ENCODE peak calls at places on chromosomes 3 and 15, in four cellular contexts. O is adrenal gland, V is A549, D is IMR-90. Y is an unnamed sample.

GRCh38 chr15:88241060-88241459 is 15.5 kb downstream of the NTRK3 start:
- DNase-seq in O (no peak), V (no peak), D (no peak), Y (no peak)

GRCh38 chr3:105610473-105610872 is 243.8 kb downstream of the ALCAM start:
- DNase-seq in O (no peak), V (no peak), D (no peak), Y (no peak)

GRCh38 chr3:31922962-31923361 is 58.1 kb downstream of the OSBPL10 start:
- DNase-seq in O (no peak), V (no peak), D (no peak), Y (no peak)

GRCh38 chr3:123202451-123202850 is 708 bp downstream of the SEC22A start:
- DNase-seq in O (no peak), V (peak), D (peak), Y (no peak)

GRCh38 chr3:129442486-129442885 is 2.5 kb downstream of the IFT122 start:
- DNase-seq in O (no peak), V (no peak), D (no peak), Y (no peak)

GRCh38 chr15:90729266-90729665 is 12.1 kb downstream of the BLM start:
- DNase-seq in O (no peak), V (no peak), D (no peak), Y (no peak)

GRCh38 chr15:70523634-70524033 is 239.7 kb downstream of the UACA start:
- DNase-seq in O (peak), V (no peak), D (no peak), Y (no peak)

GRCh38 chr3:114052216-114052615 is 4.1 kb downstream of the CCDC191 start:
- DNase-seq in O (no peak), V (no peak), D (peak), Y (no peak)

GRCh38 chr15:94206463-94207167 is 24.7 kb upstream of the MCTP2 start:
- DNase-seq in O (no peak), V (no peak), D (peak), Y (no peak)

GRCh38 chr15:56464893-56465520 is at the start of gene MNS1:
- DNase-seq in O (peak), V (peak), D (peak), Y (peak)

GRCh38 chr3:17360991-17361390 is 381.4 kb downstream of the TBC1D5 start:
- DNase-seq in O (no peak), V (no peak), D (no peak), Y (no peak)

GRCh38 chr3:14148041-14148985 is 23.5 kb downstream of the TMEM43 start:
- DNase-seq in O (peak), V (no peak), D (no peak), Y (no peak)

GRCh38 chr3:195914648-195915473 is 6.5 kb upstream of the TNK2 start:
- DNase-seq in O (peak), V (peak), D (peak), Y (peak)

GRCh38 chr3:4720316-4721075 is 227.3 kb downstream of the ITPR1 start:
- DNase-seq in O (peak), V (peak), D (peak), Y (peak)

GRCh38 chr3:160006282-160007163 is 17.9 kb downstream of the IL12A start:
- DNase-seq in O (peak), V (peak), D (peak), Y (peak)

GRCh38 chr3:9198805-9199386 is 50.5 kb downstream of the SRGAP3 start:
- DNase-seq in O (no peak), V (no peak), D (no peak), Y (no peak)

GRCh38 chr3:188712257-188712924 is 459.4 kb upstream of the TPRG1 start:
- DNase-seq in O (no peak), V (no peak), D (peak), Y (peak)

DNA sequence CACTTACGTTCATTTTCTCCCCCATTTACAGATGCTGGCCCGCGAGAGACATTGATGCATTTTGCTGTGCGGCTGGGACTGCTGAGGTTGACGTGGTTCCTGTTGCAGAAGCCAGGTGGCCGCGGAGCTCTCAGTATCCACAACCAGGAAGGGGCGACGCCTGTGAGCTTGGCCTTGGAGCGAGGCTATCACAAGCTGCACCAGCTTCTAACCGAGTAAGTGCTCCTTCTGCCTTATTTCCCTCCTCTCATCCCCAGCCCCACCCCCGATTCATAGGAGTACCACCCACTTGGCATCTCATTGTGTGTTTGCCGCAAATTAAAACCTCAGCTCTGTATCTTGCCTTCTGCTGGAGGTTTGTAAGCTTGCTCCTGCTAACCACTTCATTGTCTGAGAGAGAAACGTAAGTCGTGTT is 163.3 kb downstream of the AKAP13 start:
- DNase-seq in O (peak), V (no peak), D (no peak), Y (no peak)
- TF ChIP-seq POLR2A in O (peak), V (no peak), D (no peak), Y (no peak)

GRCh38 chr15:62306851-62307504 is 141.9 kb upstream of the C2CD4B start:
- DNase-seq in O (peak), V (peak), D (peak), Y (peak)

GRCh38 chr15:62297933-62298332 is 132.8 kb upstream of the C2CD4B start:
- DNase-seq in O (no peak), V (no peak), D (no peak), Y (no peak)

GRCh38 chr15:62298811-62299210 is 133.7 kb upstream of the C2CD4B start:
- DNase-seq in O (no peak), V (no peak), D (no peak), Y (no peak)

GRCh38 chr15:62299541-62299940 is 134.5 kb upstream of the C2CD4B start:
- DNase-seq in O (no peak), V (no peak), D (no peak), Y (no peak)

GRCh38 chr15:62301993-62302665 is 137.0 kb upstream of the C2CD4B start:
- DNase-seq in O (no peak), V (no peak), D (peak), Y (no peak)
- TF ChIP-seq POLR2A in O (no peak), V (no peak), D (no peak), Y (no peak)

GRCh38 chr15:34367128-34368081 is at the start of gene LPCAT4:
- DNase-seq in O (peak), V (peak), D (peak), Y (peak)
- TF ChIP-seq POLR2A in O (peak), V (peak), D (no peak), Y (peak)

GRCh38 chr15:41825145-41825544 is 2.7 kb upstream of the JMJD7 start:
- DNase-seq in O (no peak), V (no peak), D (no peak), Y (no peak)

GRCh38 chr15:41822957-41823356 is 4.9 kb upstream of the JMJD7 start:
- DNase-seq in O (no peak), V (no peak), D (no peak), Y (no peak)

GRCh38 chr15:41823502-41823901 is 4.4 kb upstream of the JMJD7 start:
- DNase-seq in O (no peak), V (no peak), D (no peak), Y (no peak)

GRCh38 chr15:41825572-41826535 is 2.0 kb upstream of the JMJD7 start:
- DNase-seq in O (no peak), V (no peak), D (no peak), Y (no peak)

GRCh38 chr15:41824062-41824745 is 3.7 kb upstream of the JMJD7 start:
- DNase-seq in O (no peak), V (no peak), D (no peak), Y (no peak)
- TF ChIP-seq POLR2A in O (no peak), V (no peak), D (no peak), Y (no peak)